ENCODE peak calls at places on chromosome 9, in ten cellular contexts. H is hepatocyte; D is activated naive CD4-positive, alpha-beta T cell treated with Interleukin-2 at 50 U/mL for 16 hours; P is astrocyte of the hippocampus; C is C1 segment of cervical spinal cord; E is stimulated activated CD4-positive, alpha-beta T cell treated with anti-CD3 and anti-CD28 coated beads, Interleukin-15, amount 100 ng/mL, for 48 hours; S is MCF 10A; Y is NB4; K is iPS DF 6.9; F is left colon. N is an unnamed sample.

GRCh38 chr9:121861501-121862180 is 210.2 kb downstream of the DAB2IP start:
- DNase-seq in H (peak), D (no peak), P (no peak), C (peak), E (no peak), S (peak), Y (peak), K (no peak), F (peak), N (no peak)

GRCh38 chr9:34197280-34197679 is 18.4 kb downstream of the UBAP1 start:
- DNase-seq in H (no peak), D (no peak), P (no peak), C (no peak), E (no peak), S (no peak), Y (no peak), K (no peak), F (no peak), N (no peak)

GRCh38 chr9:83219154-83219923 is 156.4 kb upstream of the RASEF start:
- DNase-seq in H (peak), D (no peak), P (peak), C (peak), E (no peak), S (peak), Y (peak), K (no peak), F (peak), N (peak)

GRCh38 chr9:95507456-95508241 is 9.1 kb downstream of the PTCH1 start:
- DNase-seq in H (peak), D (peak), P (peak), C (peak), E (peak), S (peak), Y (peak), K (no peak), F (peak), N (peak)

GRCh38 chr9:81190659-81191058 is 498.7 kb downstream of the TLE1 start:
- DNase-seq in H (no peak), D (no peak), P (no peak), C (no peak), E (no peak), S (no peak), Y (no peak), K (no peak), F (no peak), N (no peak)

GRCh38 chr9:14744768-14745167 is 22.2 kb upstream of the CER1 start:
- DNase-seq in H (no peak), D (no peak), P (no peak), C (no peak), E (no peak), S (no peak), Y (no peak), K (no peak), F (no peak), N (no peak)

GRCh38 chr9:36336511-36336910 is 63.6 kb downstream of the RNF38 start:
- DNase-seq in H (no peak), D (no peak), P (no peak), C (no peak), E (no peak), S (peak), Y (no peak), K (no peak), F (no peak), N (no peak)

GRCh38 chr9:97638666-97639065 is 5.0 kb downstream of the NCBP1 start:
- DNase-seq in H (no peak), D (no peak), P (no peak), C (no peak), E (no peak), S (peak), Y (peak), K (no peak), F (no peak), N (no peak)

GRCh38 chr9:87607859-87608258 is 110.2 kb downstream of the DAPK1 start:
- DNase-seq in H (no peak), D (no peak), P (no peak), C (no peak), E (no peak), S (no peak), Y (peak), K (no peak), F (no peak), N (no peak)

GRCh38 chr9:69253057-69253456 is 72.0 kb upstream of the ENTREP1 start:
- DNase-seq in H (no peak), D (no peak), P (peak), C (no peak), E (no peak), S (peak), Y (no peak), K (no peak), F (no peak), N (peak)

GRCh38 chr9:77647659-77648457 is at the start of gene GNA14:
- DNase-seq in H (peak), D (no peak), P (peak), C (no peak), E (no peak), S (no peak), Y (no peak), K (no peak), F (peak), N (peak)

GRCh38 chr9:90219548-90220118 is 423.0 kb downstream of the DIRAS2 start:
- DNase-seq in H (peak), D (peak), P (no peak), C (no peak), E (no peak), S (peak), Y (no peak), K (peak), F (peak), N (no peak)

GRCh38 chr9:77020438-77021264 is 1.2 kb downstream of the FOXB2 start:
- DNase-seq in H (no peak), D (no peak), P (peak), C (no peak), E (no peak), S (no peak), Y (no peak), K (no peak), F (peak), N (no peak)

GRCh38 chr9:69519470-69520240 is 152.5 kb downstream of the APBA1 start:
- DNase-seq in H (no peak), D (no peak), P (no peak), C (no peak), E (no peak), S (no peak), Y (no peak), K (no peak), F (no peak), N (no peak)

GRCh38 chr9:97109194-97109811 is 70.4 kb upstream of the CTSV start:
- DNase-seq in H (peak), D (peak), P (peak), C (peak), E (peak), S (peak), Y (peak), K (peak), F (peak), N (peak)

GRCh38 chr9:132638240-132638639 is 31.5 kb downstream of the DDX31 start:
- DNase-seq in H (no peak), D (no peak), P (no peak), C (no peak), E (no peak), S (peak), Y (no peak), K (no peak), F (no peak), N (no peak)

GRCh38 chr9:127860260-127860659 is 5.8 kb upstream of the ENG start:
- DNase-seq in H (no peak), D (no peak), P (no peak), C (no peak), E (no peak), S (no peak), Y (no peak), K (no peak), F (no peak), N (no peak)

GRCh38 chr9:36308281-36308680 is 50.0 kb upstream of the GNE start:
- DNase-seq in H (no peak), D (no peak), P (no peak), C (no peak), E (no peak), S (no peak), Y (no peak), K (no peak), F (no peak), N (no peak)

GRCh38 chr9:32431940-32432555 is 47.6 kb downstream of the ACO1 start:
- DNase-seq in H (peak), D (peak), P (peak), C (no peak), E (peak), S (peak), Y (peak), K (peak), F (peak), N (peak)

GRCh38 chr9:21752003-21752402 is 50.4 kb upstream of the MTAP start:
- DNase-seq in H (no peak), D (no peak), P (no peak), C (no peak), E (no peak), S (no peak), Y (no peak), K (peak), F (no peak), N (no peak)

GRCh38 chr9:113578877-113579269 is 115.3 kb downstream of the RGS3 start:
- DNase-seq in H (peak), D (peak), P (peak), C (no peak), E (peak), S (peak), Y (peak), K (no peak), F (peak), N (peak)

GRCh38 chr9:98998441-98999151 is 54.9 kb downstream of the COL15A1 start:
- DNase-seq in H (peak), D (peak), P (peak), C (peak), E (peak), S (peak), Y (peak), K (peak), F (peak), N (peak)

GRCh38 chr9:124283232-124283814 is 25.6 kb downstream of the NEK6 start:
- DNase-seq in H (no peak), D (no peak), P (no peak), C (no peak), E (no peak), S (no peak), Y (no peak), K (no peak), F (no peak), N (no peak)

GRCh38 chr9:93974151-93974550 is 19.0 kb upstream of the BARX1 start:
- DNase-seq in H (no peak), D (no peak), P (peak), C (no peak), E (no peak), S (peak), Y (no peak), K (no peak), F (no peak), N (no peak)

GRCh38 chr9:131418143-131419028 is 24.5 kb downstream of the PRRC2B start:
- DNase-seq in H (peak), D (no peak), P (peak), C (peak), E (no peak), S (no peak), Y (no peak), K (no peak), F (no peak), N (no peak)

GRCh38 chr9:136235709-136236455 is 9.7 kb downstream of the QSOX2 start:
- DNase-seq in H (no peak), D (no peak), P (no peak), C (no peak), E (no peak), S (no peak), Y (no peak), K (no peak), F (no peak), N (no peak)

GRCh38 chr9:106432631-106433030 is 430.3 kb upstream of the ZNF462 start:
- DNase-seq in H (no peak), D (no peak), P (no peak), C (no peak), E (no peak), S (peak), Y (no peak), K (no peak), F (no peak), N (no peak)

GRCh38 chr9:112271466-112272098 is 61.8 kb downstream of the PTBP3 start:
- DNase-seq in H (no peak), D (no peak), P (no peak), C (no peak), E (no peak), S (no peak), Y (no peak), K (no peak), F (no peak), N (peak)

GRCh38 chr9:113960748-113961147 is 84.6 kb downstream of the ZNF618 start:
- DNase-seq in H (no peak), D (no peak), P (no peak), C (no peak), E (no peak), S (no peak), Y (no peak), K (no peak), F (no peak), N (no peak)

GRCh38 chr9:30796806-30797205 is 1587.6 kb upstream of the ACO1 start:
- DNase-seq in H (no peak), D (no peak), P (no peak), C (no peak), E (no peak), S (peak), Y (no peak), K (no peak), F (no peak), N (peak)

GRCh38 chr9:107274096-107274495 is 9.0 kb upstream of the RAD23B start:
- DNase-seq in H (no peak), D (no peak), P (no peak), C (no peak), E (no peak), S (no peak), Y (no peak), K (no peak), F (no peak), N (no peak)

GRCh38 chr9:83271665-83272071 is 208.7 kb upstream of the RASEF start:
- DNase-seq in H (no peak), D (no peak), P (no peak), C (no peak), E (no peak), S (no peak), Y (no peak), K (no peak), F (no peak), N (no peak)

GRCh38 chr9:6960777-6961176 is 203.0 kb downstream of the KDM4C start:
- DNase-seq in H (no peak), D (no peak), P (no peak), C (no peak), E (no peak), S (no peak), Y (no peak), K (no peak), F (no peak), N (no peak)

N was measured in astrocyte of the spinal cord.